ENCODE peak calls at places on chromosome 19, in five cellular contexts. T is heart right ventricle, C is aorta, G is lower lobe of right lung, Z is HCT116. A is an unnamed sample.

GRCh38 chr19:743168-743687 is 7.7 kb upstream of the MISP start:
- DNase-seq in Z (no peak), G (peak), C (no peak), T (peak), A (no peak)

GRCh38 chr19:49814010-49814409 is 918 bp upstream of the FUZ start:
- DNase-seq in C (no peak), T (no peak), G (no peak), Z (no peak), A (no peak)

GRCh38 chr19:1045247-1045603 is 5.3 kb downstream of the ABCA7 start:
- DNase-seq in G (no peak), C (peak), T (no peak), Z (peak), A (no peak)

GRCh38 chr19:18961767-18962423 is 20.9 kb upstream of the HOMER3 start:
- DNase-seq in Z (no peak), C (no peak), T (no peak), G (no peak), A (no peak)

GRCh38 chr19:35879770-35880317 is 11.5 kb downstream of the APLP1 start:
- DNase-seq in Z (peak), C (peak), T (peak), G (peak), A (peak)

GRCh38 chr19:927044-927706 is 1.3 kb downstream of the ARID3A start:
- DNase-seq in G (peak), Z (no peak), C (peak), T (no peak), A (no peak)

GRCh38 chr19:9498183-9498902 is at the start of gene ZNF560:
- DNase-seq in T (no peak), Z (no peak), C (no peak), G (no peak), A (no peak)

GRCh38 chr19:18848860-18849661 is 17.3 kb downstream of the UPF1 start:
- DNase-seq in Z (no peak), C (peak), G (peak), T (peak), A (peak)

GRCh38 chr19:38735257-38735686 is 9.0 kb downstream of the CAPN12 start:
- DNase-seq in C (peak), T (peak), Z (no peak), G (peak), A (no peak)

GRCh38 chr19:35293733-35294309 is 1.9 kb downstream of the MAG start:
- DNase-seq in G (no peak), T (no peak), C (no peak), Z (no peak), A (no peak)

GRCh38 chr19:12799723-12800343 is 1.8 kb downstream of the PRDX2 start:
- DNase-seq in G (no peak), C (no peak), Z (no peak), T (no peak), A (no peak)

GRCh38 chr19:38071647-38072046 is 152.4 kb downstream of the DPF1 start:
- DNase-seq in Z (no peak), T (no peak), G (no peak), C (no peak), A (no peak)

GRCh38 chr19:19486343-19487076 is 28.8 kb downstream of the TSSK6 start:
- DNase-seq in Z (no peak), G (no peak), C (no peak), T (no peak), A (no peak)

GRCh38 chr19:37941820-37942515 is 35.0 kb downstream of the SIPA1L3 start:
- DNase-seq in C (no peak), T (no peak), G (no peak), Z (no peak), A (no peak)

GRCh38 chr19:1837625-1838105 is 10.6 kb downstream of the REXO1 start:
- DNase-seq in C (no peak), Z (no peak), T (no peak), G (no peak), A (no peak)

GRCh38 chr19:2800506-2800905 is 15.2 kb downstream of the THOP1 start:
- DNase-seq in G (no peak), C (no peak), Z (no peak), T (no peak), A (no peak)

GRCh38 chr19:35619290-35619923 is 6.9 kb downstream of the HAUS5 start:
- DNase-seq in G (no peak), Z (no peak), C (no peak), T (no peak), A (no peak)

GRCh38 chr19:16067205-16067938 is 8.9 kb upstream of the TPM4 start:
- DNase-seq in C (peak), T (peak), Z (peak), G (peak), A (no peak)

GRCh38 chr19:16066611-16067104 is 9.6 kb upstream of the TPM4 start:
- DNase-seq in Z (peak), T (peak), G (peak), C (peak), A (no peak)

GRCh38 chr19:16062789-16063188 is 13.5 kb upstream of the TPM4 start:
- DNase-seq in T (peak), G (peak), Z (no peak), C (no peak), A (no peak)

GRCh38 chr19:16061943-16062342 is 14.4 kb upstream of the TPM4 start:
- DNase-seq in G (no peak), C (no peak), Z (no peak), T (no peak), A (no peak)

GRCh38 chr19:16064209-16064889 is 11.9 kb upstream of the TPM4 start:
- DNase-seq in C (no peak), Z (no peak), G (peak), T (no peak), A (no peak)
- H3K27ac ChIP-seq in C (no peak), Z (no peak), G (no peak), T (no peak), A (no peak)

DNA sequence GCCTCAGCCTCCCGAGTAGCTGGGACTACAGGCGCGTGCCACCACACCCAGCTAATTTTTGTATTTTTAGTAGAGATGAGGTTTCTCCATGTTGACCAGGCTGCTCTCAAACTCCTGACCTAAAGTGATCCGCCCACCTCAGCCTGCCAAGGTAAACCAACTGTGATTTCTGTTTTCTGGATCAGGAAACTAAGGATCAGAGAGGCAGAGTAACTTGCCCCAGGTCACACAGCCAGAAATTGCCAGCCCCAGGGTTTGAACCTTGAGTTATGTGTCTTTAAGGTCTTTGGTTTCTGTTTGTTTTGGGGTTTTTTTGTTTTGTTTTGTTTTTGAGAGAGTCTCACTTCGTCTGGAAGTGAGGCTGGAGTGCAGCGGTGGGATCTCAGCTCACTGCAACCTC is 4.2 kb upstream of the PLIN3 start:
- DNase-seq in T (no peak), G (no peak), Z (no peak), C (no peak), A (no peak)
- H3K27ac ChIP-seq in T (no peak), G (no peak), Z (peak), C (no peak), A (peak)

GRCh38 chr19:5927439-5927821 is 13.4 kb downstream of the CAPS start:
- DNase-seq in T (no peak), Z (no peak), G (no peak), C (no peak), A (no peak)
- H3K27ac ChIP-seq in T (peak), Z (no peak), G (peak), C (no peak), A (no peak)

GRCh38 chr19:11013771-11014170 is 52.9 kb downstream of the SMARCA4 start:
- DNase-seq in C (no peak), G (no peak), T (no peak), Z (no peak), A (no peak)
- H3K27ac ChIP-seq in C (no peak), G (no peak), T (no peak), Z (no peak), A (no peak)

GRCh38 chr19:17405250-17406038 is at the start of gene BST2:
- DNase-seq in T (peak), G (peak), C (peak), Z (no peak), A (no peak)
- H3K27ac ChIP-seq in T (peak), G (peak), C (no peak), Z (peak), A (peak)

GRCh38 chr19:33905937-33906577 is 109.4 kb downstream of the KCTD15 start:
- DNase-seq in T (peak), C (peak), Z (no peak), G (peak), A (no peak)
- H3K27ac ChIP-seq in T (peak), C (no peak), Z (peak), G (peak), A (no peak)

GRCh38 chr19:21023901-21024300 is 3.4 kb downstream of the ZNF430 start:
- DNase-seq in T (no peak), G (no peak), Z (no peak), C (no peak), A (no peak)
- H3K27ac ChIP-seq in T (no peak), G (no peak), Z (peak), C (no peak), A (no peak)